ENCODE peak calls at places on chromosomes 2 and 18, in six cellular contexts. One of them, this sample, is unnamed.

GRCh38 chr2:236833501-236834186 is 252.0 kb upstream of the COPS8 start:
- DNase-seq in left ventricle myocardium inferior: no peak
- DNase-seq in cardiac septum: no peak
- DNase-seq in choroid plexus epithelial cell: peak; percentile 35
- DNase-seq in lung microvascular endothelial cell: peak; percentile 59
- DNase-seq in T-helper 2 cell: no peak
- DNase-seq in this sample: no peak

GRCh38 chr18:61753373-61753772 is 139.4 kb downstream of the RNF152 start:
- DNase-seq in left ventricle myocardium inferior: no peak
- DNase-seq in cardiac septum: no peak
- DNase-seq in choroid plexus epithelial cell: no peak
- DNase-seq in lung microvascular endothelial cell: peak; percentile 6
- DNase-seq in T-helper 2 cell: no peak
- DNase-seq in this sample: no peak

GRCh38 chr2:20015482-20016083 is 3.1 kb upstream of the MATN3 start:
- DNase-seq in left ventricle myocardium inferior: no peak
- DNase-seq in cardiac septum: no peak
- DNase-seq in choroid plexus epithelial cell: peak; percentile 80
- DNase-seq in lung microvascular endothelial cell: peak; percentile 69
- DNase-seq in T-helper 2 cell: peak; percentile 11
- DNase-seq in this sample: no peak

GRCh38 chr2:21396252-21396651 is 272.5 kb downstream of the TDRD15 start:
- DNase-seq in left ventricle myocardium inferior: no peak
- DNase-seq in cardiac septum: no peak
- DNase-seq in choroid plexus epithelial cell: peak; percentile 7
- DNase-seq in lung microvascular endothelial cell: no peak
- DNase-seq in T-helper 2 cell: no peak
- DNase-seq in this sample: no peak

GRCh38 chr2:43429366-43429765 is 166.5 kb downstream of the THADA start:
- DNase-seq in left ventricle myocardium inferior: no peak
- DNase-seq in cardiac septum: no peak
- DNase-seq in choroid plexus epithelial cell: no peak
- DNase-seq in lung microvascular endothelial cell: no peak
- DNase-seq in T-helper 2 cell: no peak
- DNase-seq in this sample: no peak

GRCh38 chr2:123103902-123104301 is 921.2 kb upstream of the CNTNAP5 start:
- DNase-seq in left ventricle myocardium inferior: no peak
- DNase-seq in cardiac septum: no peak
- DNase-seq in choroid plexus epithelial cell: no peak
- DNase-seq in lung microvascular endothelial cell: no peak
- DNase-seq in T-helper 2 cell: no peak
- DNase-seq in this sample: no peak

GRCh38 chr2:232884001-232884421 is 13.9 kb downstream of the SNORC start:
- DNase-seq in left ventricle myocardium inferior: peak; percentile 8
- DNase-seq in cardiac septum: peak; percentile 70
- DNase-seq in choroid plexus epithelial cell: no peak
- DNase-seq in lung microvascular endothelial cell: no peak
- DNase-seq in T-helper 2 cell: no peak
- DNase-seq in this sample: no peak

GRCh38 chr2:232126301-232127085 is 165.0 kb downstream of the DIS3L2 start:
- DNase-seq in left ventricle myocardium inferior: no peak
- DNase-seq in cardiac septum: no peak
- DNase-seq in choroid plexus epithelial cell: no peak
- DNase-seq in lung microvascular endothelial cell: no peak
- DNase-seq in T-helper 2 cell: no peak
- DNase-seq in this sample: no peak

GRCh38 chr2:170465241-170465640 is 249.9 kb upstream of the SP5 start:
- DNase-seq in left ventricle myocardium inferior: no peak
- DNase-seq in cardiac septum: no peak
- DNase-seq in choroid plexus epithelial cell: peak; percentile 77
- DNase-seq in lung microvascular endothelial cell: peak; percentile 7
- DNase-seq in T-helper 2 cell: no peak
- DNase-seq in this sample: no peak

GRCh38 chr2:131724019-131724418 is 196.3 kb downstream of the CCDC74A start:
- DNase-seq in left ventricle myocardium inferior: peak; percentile 30
- DNase-seq in cardiac septum: no peak
- DNase-seq in choroid plexus epithelial cell: peak; percentile 5
- DNase-seq in lung microvascular endothelial cell: no peak
- DNase-seq in T-helper 2 cell: no peak
- DNase-seq in this sample: no peak

GRCh38 chr2:96832401-96832750 is 11.4 kb downstream of the ANKRD23 start:
- DNase-seq in left ventricle myocardium inferior: no peak
- DNase-seq in cardiac septum: no peak
- DNase-seq in choroid plexus epithelial cell: no peak
- DNase-seq in lung microvascular endothelial cell: no peak
- DNase-seq in T-helper 2 cell: no peak
- DNase-seq in this sample: no peak

GRCh38 chr18:22325396-22325795 is 92.3 kb downstream of the CTAGE1 start:
- DNase-seq in left ventricle myocardium inferior: no peak
- DNase-seq in cardiac septum: no peak
- DNase-seq in choroid plexus epithelial cell: peak; percentile 19
- DNase-seq in lung microvascular endothelial cell: no peak
- DNase-seq in T-helper 2 cell: no peak
- DNase-seq in this sample: no peak

GRCh38 chr2:219645631-219646527 is 18.4 kb downstream of the SLC4A3 start:
- DNase-seq in left ventricle myocardium inferior: no peak
- DNase-seq in cardiac septum: peak; percentile 68
- DNase-seq in choroid plexus epithelial cell: peak; percentile 75
- DNase-seq in lung microvascular endothelial cell: peak; percentile 52
- DNase-seq in T-helper 2 cell: no peak
- DNase-seq in this sample: no peak

GRCh38 chr2:235325126-235325525 is 168.7 kb upstream of the AGAP1 start:
- DNase-seq in left ventricle myocardium inferior: no peak
- DNase-seq in cardiac septum: no peak
- DNase-seq in choroid plexus epithelial cell: no peak
- DNase-seq in lung microvascular endothelial cell: no peak
- DNase-seq in T-helper 2 cell: no peak
- DNase-seq in this sample: no peak

GRCh38 chr2:225737556-225737955 is 338.0 kb downstream of the NYAP2 start:
- DNase-seq in left ventricle myocardium inferior: no peak
- DNase-seq in cardiac septum: no peak
- DNase-seq in choroid plexus epithelial cell: peak; percentile 33
- DNase-seq in lung microvascular endothelial cell: peak; percentile 24
- DNase-seq in T-helper 2 cell: no peak
- DNase-seq in this sample: no peak

GRCh38 chr18:7878265-7879173 is 311.4 kb downstream of the PTPRM start:
- DNase-seq in left ventricle myocardium inferior: no peak
- DNase-seq in cardiac septum: no peak
- DNase-seq in choroid plexus epithelial cell: no peak
- DNase-seq in lung microvascular endothelial cell: peak; percentile 85
- DNase-seq in T-helper 2 cell: no peak
- DNase-seq in this sample: no peak

GRCh38 chr2:233280114-233280693 is 27.4 kb upstream of the SAG start:
- DNase-seq in left ventricle myocardium inferior: no peak
- DNase-seq in cardiac septum: no peak
- DNase-seq in choroid plexus epithelial cell: no peak
- DNase-seq in lung microvascular endothelial cell: no peak
- DNase-seq in T-helper 2 cell: no peak
- DNase-seq in this sample: no peak

GRCh38 chr2:239929504-239929903 is 95.6 kb downstream of the NDUFA10 start:
- DNase-seq in left ventricle myocardium inferior: peak; percentile 5
- DNase-seq in cardiac septum: no peak
- DNase-seq in choroid plexus epithelial cell: no peak
- DNase-seq in lung microvascular endothelial cell: no peak
- DNase-seq in T-helper 2 cell: no peak
- DNase-seq in this sample: no peak

GRCh38 chr2:239355139-239355538 is 45.7 kb downstream of the HDAC4 start:
- DNase-seq in left ventricle myocardium inferior: no peak
- DNase-seq in cardiac septum: no peak
- DNase-seq in choroid plexus epithelial cell: peak; percentile 65
- DNase-seq in lung microvascular endothelial cell: no peak
- DNase-seq in T-helper 2 cell: no peak
- DNase-seq in this sample: no peak

GRCh38 chr2:121605820-121606733 is 43.2 kb downstream of the CLASP1 start:
- DNase-seq in left ventricle myocardium inferior: no peak
- DNase-seq in cardiac septum: no peak
- DNase-seq in choroid plexus epithelial cell: no peak
- DNase-seq in lung microvascular endothelial cell: no peak
- DNase-seq in T-helper 2 cell: no peak
- DNase-seq in this sample: no peak

GRCh38 chr2:143263045-143263625 is 133.9 kb downstream of the ARHGAP15 start:
- DNase-seq in left ventricle myocardium inferior: no peak
- DNase-seq in cardiac septum: no peak
- DNase-seq in choroid plexus epithelial cell: peak; percentile 7
- DNase-seq in lung microvascular endothelial cell: peak; percentile 34
- DNase-seq in T-helper 2 cell: no peak
- DNase-seq in this sample: no peak

GRCh38 chr18:79275992-79276391 is 119.7 kb upstream of the NFATC1 start:
- DNase-seq in left ventricle myocardium inferior: no peak
- DNase-seq in cardiac septum: no peak
- DNase-seq in choroid plexus epithelial cell: peak; percentile 11
- DNase-seq in lung microvascular endothelial cell: no peak
- DNase-seq in T-helper 2 cell: no peak
- DNase-seq in this sample: no peak

GRCh38 chr18:5393779-5394178 is 98.3 kb upstream of the ZBTB14 start:
- DNase-seq in left ventricle myocardium inferior: no peak
- DNase-seq in cardiac septum: no peak
- DNase-seq in choroid plexus epithelial cell: peak; percentile 79
- DNase-seq in lung microvascular endothelial cell: no peak
- DNase-seq in T-helper 2 cell: no peak
- DNase-seq in this sample: no peak

GRCh38 chr2:69700381-69700780 is 41.6 kb upstream of the ANXA4 start:
- DNase-seq in left ventricle myocardium inferior: no peak
- DNase-seq in cardiac septum: no peak
- DNase-seq in choroid plexus epithelial cell: no peak
- DNase-seq in lung microvascular endothelial cell: no peak
- DNase-seq in T-helper 2 cell: no peak
- DNase-seq in this sample: no peak

GRCh38 chr2:239225921-239226561 is 174.8 kb downstream of the HDAC4 start:
- DNase-seq in left ventricle myocardium inferior: no peak
- DNase-seq in cardiac septum: no peak
- DNase-seq in choroid plexus epithelial cell: peak; percentile 81
- DNase-seq in lung microvascular endothelial cell: no peak
- DNase-seq in T-helper 2 cell: no peak
- DNase-seq in this sample: no peak

GRCh38 chr18:7000484-7001096 is 117.0 kb downstream of the LAMA1 start:
- DNase-seq in left ventricle myocardium inferior: no peak
- DNase-seq in cardiac septum: no peak
- DNase-seq in choroid plexus epithelial cell: peak; percentile 53
- DNase-seq in lung microvascular endothelial cell: no peak
- DNase-seq in T-helper 2 cell: no peak
- DNase-seq in this sample: no peak

GRCh38 chr2:85737481-85737880 is 16.3 kb upstream of the ATOH8 start:
- DNase-seq in left ventricle myocardium inferior: peak; percentile 68
- DNase-seq in cardiac septum: peak; percentile 79
- DNase-seq in choroid plexus epithelial cell: peak; percentile 89
- DNase-seq in lung microvascular endothelial cell: peak; percentile 65
- DNase-seq in T-helper 2 cell: no peak
- DNase-seq in this sample: no peak

GRCh38 chr18:37280701-37281100 is 284.9 kb downstream of the CELF4 start:
- DNase-seq in left ventricle myocardium inferior: no peak
- DNase-seq in cardiac septum: no peak
- DNase-seq in choroid plexus epithelial cell: no peak
- DNase-seq in lung microvascular endothelial cell: no peak
- DNase-seq in T-helper 2 cell: no peak
- DNase-seq in this sample: no peak